ENCODE peak calls at places on chromosomes 5 and 9, in nine cellular contexts. E, F, V, M, Z, K, J, T and D are unnamed samples.
A peak's percentile ranks its signal among the peaks of the same experiment; 100 is the strongest.

GRCh38 chr9:99312736-99313135 is 90.7 kb downstream of the SEC61B start:
- DNase-seq in F (no peak), E (no peak), T (no peak), J (no peak), K (no peak), V (no peak), Z (no peak), M (no peak), D (no peak)

GRCh38 chr5:38878391-38879090 is 32.7 kb downstream of the OSMR start:
- DNase-seq in F (no peak), V (no peak), K (peak; percentile 35), M (no peak), T (no peak), J (no peak), Z (no peak), E (no peak), D (no peak)

GRCh38 chr9:113446323-113446740 is 17.2 kb upstream of the RGS3 start:
- DNase-seq in M (no peak), Z (no peak), E (peak; percentile 24), K (peak; percentile 73), F (no peak), J (no peak), T (no peak), V (no peak), D (no peak)

GRCh38 chr9:137411670-137412380 is 11.1 kb downstream of the EXD3 start:
- DNase-seq in M (peak; percentile 87), E (peak; percentile 82), J (peak; percentile 92), T (no peak), F (peak; percentile 77), V (peak; percentile 80), K (peak; percentile 95), Z (peak; percentile 89), D (peak; percentile 94)

GRCh38 chr9:126985870-126986498 is 71.4 kb downstream of the RALGPS1 start:
- DNase-seq in Z (peak; percentile 61), M (peak; percentile 75), E (peak; percentile 96), K (peak; percentile 90), F (peak; percentile 70), V (peak; percentile 77), T (no peak), J (no peak), D (peak; percentile 49)

GRCh38 chr5:174610968-174611367 is 113.4 kb upstream of the MSX2 start:
- DNase-seq in M (no peak), Z (no peak), E (peak; percentile 30), J (no peak), K (peak; percentile 75), V (no peak), T (no peak), F (no peak), D (peak; percentile 21)

GRCh38 chr5:128358826-128359225 is 179.2 kb downstream of the FBN2 start:
- DNase-seq in K (peak; percentile 21), F (no peak), M (no peak), V (no peak), T (no peak), E (no peak), Z (no peak), J (no peak), D (no peak)

GRCh38 chr5:145068696-145069095 is 766.4 kb downstream of the PRELID2 start:
- DNase-seq in F (no peak), K (no peak), J (no peak), M (no peak), Z (no peak), V (no peak), T (no peak), E (no peak), D (no peak)

GRCh38 chr5:38670878-38671277 is 114.4 kb upstream of the LIFR start:
- DNase-seq in T (no peak), F (no peak), J (no peak), Z (no peak), K (peak; percentile 72), E (peak; percentile 22), V (no peak), M (no peak), D (no peak)

GRCh38 chr9:132069046-132069898 is 10.4 kb downstream of the MED27 start:
- DNase-seq in Z (no peak), J (no peak), V (no peak), F (no peak), K (peak; percentile 43), E (peak; percentile 82), T (no peak), M (no peak), D (no peak)

GRCh38 chr5:139492700-139493192 is 10.2 kb upstream of the STING1 start:
- DNase-seq in E (peak; percentile 52), Z (peak; percentile 52), K (peak; percentile 44), V (no peak), F (no peak), J (no peak), M (no peak), T (no peak), D (peak; percentile 43)

GRCh38 chr9:130660683-130661460 is 3.5 kb upstream of the PRDM12 start:
- DNase-seq in M (no peak), E (no peak), F (no peak), Z (no peak), V (no peak), K (no peak), T (no peak), J (no peak), D (no peak)

GRCh38 chr9:92738661-92739081 is 26.0 kb downstream of the BICD2 start:
- DNase-seq in E (peak; percentile 72), M (peak; percentile 62), F (no peak), J (peak; percentile 74), Z (no peak), V (no peak), K (peak; percentile 33), T (no peak), D (no peak)

GRCh38 chr5:146560205-146560812 is 44.3 kb upstream of the GPR151 start:
- DNase-seq in F (no peak), Z (no peak), T (no peak), K (peak; percentile 31), J (no peak), V (no peak), E (no peak), M (no peak), D (no peak)

GRCh38 chr5:136212252-136212721 is 19.3 kb upstream of the SMIM32 start:
- DNase-seq in V (peak; percentile 53), Z (peak; percentile 32), J (no peak), F (peak; percentile 49), E (no peak), M (peak; percentile 78), K (peak; percentile 62), T (no peak), D (peak; percentile 31)
- H3K4me3 ChIP-seq in V (no peak overlapping the region), Z (no peak overlapping the region), J (no peak overlapping the region), F (no peak overlapping the region), E (no peak overlapping the region), M (no peak overlapping the region), K (no peak overlapping the region), T (no peak overlapping the region), D (no peak overlapping the region)

GRCh38 chr9:135604437-135605237 is 34.7 kb downstream of the GLT6D1 start:
- DNase-seq in E (no peak), J (no peak), Z (no peak), V (peak; percentile 42), K (no peak), M (peak; percentile 61), F (peak; percentile 6), T (no peak), D (peak; percentile 41)

GRCh38 chr9:135601988-135602387 is 37.4 kb downstream of the GLT6D1 start:
- DNase-seq in V (no peak), J (no peak), T (no peak), K (no peak), Z (no peak), F (no peak), E (no peak), M (no peak), D (no peak)

GRCh38 chr9:135605238-135605781 is 34.0 kb downstream of the GLT6D1 start:
- DNase-seq in M (peak; percentile 53), T (no peak), Z (no peak), E (no peak), J (no peak), F (no peak), K (no peak), V (no peak), D (no peak)

GRCh38 chr9:135600296-135600805 is 38.8 kb downstream of the PAEP start:
- DNase-seq in M (no peak), V (no peak), T (no peak), E (no peak), J (no peak), Z (no peak), F (no peak), K (no peak), D (no peak)

GRCh38 chr9:135602789-135603481 is 36.4 kb downstream of the GLT6D1 start:
- DNase-seq in M (peak; percentile 73), K (peak; percentile 39), F (peak; percentile 14), J (peak; percentile 51), E (peak; percentile 23), V (peak; percentile 55), Z (no peak), T (no peak), D (peak; percentile 37)
- H3K27me3 ChIP-seq in M (peaks cover 10% of the 10 kb centered on the region), K (no peaks in the 10 kb centered on the region), F (peaks cover 61% of the 10 kb centered on the region), J (no peaks in the 10 kb centered on the region), E (no peaks in the 10 kb centered on the region), V (peaks cover 37% of the 10 kb centered on the region), Z (no peaks in the 10 kb centered on the region), T (no peaks in the 10 kb centered on the region), D (no peaks in the 10 kb centered on the region)

DNA sequence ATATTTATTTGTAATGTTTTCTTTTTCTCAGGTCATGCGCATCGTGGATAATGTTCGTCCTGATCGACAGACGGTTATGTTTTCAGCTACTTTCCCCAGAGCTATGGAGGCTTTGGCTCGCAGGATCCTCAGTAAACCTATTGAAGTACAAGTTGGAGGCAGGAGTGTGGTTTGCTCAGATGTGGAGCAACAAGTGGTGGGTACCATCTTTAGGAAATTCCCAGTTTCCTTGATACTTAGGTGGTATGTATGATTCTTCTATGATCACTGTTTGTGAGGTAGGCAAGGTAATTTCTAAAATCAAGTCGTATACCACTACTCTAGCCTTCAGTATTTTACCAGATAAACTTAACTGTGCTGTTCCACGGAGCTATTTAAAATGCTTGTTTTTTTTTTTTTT is 36.2 kb downstream of the DDX46 start:
- DNase-seq in E (no peak), F (no peak), T (no peak), K (no peak), J (no peak), Z (no peak), M (no peak), V (no peak), D (no peak)
- H3K4me1 ChIP-seq in E (no peaks in the 10 kb centered on the region), F (no peaks in the 10 kb centered on the region), T (no peaks in the 10 kb centered on the region), K (no peaks in the 10 kb centered on the region), J (no peaks in the 10 kb centered on the region), Z (no peaks in the 10 kb centered on the region), M (no peaks in the 10 kb centered on the region), V (no peaks in the 10 kb centered on the region), D (no peaks in the 10 kb centered on the region)

GRCh38 chr5:73442152-73442860 is 6.3 kb downstream of the FOXD1 start:
- DNase-seq in J (no peak), E (no peak), T (no peak), V (no peak), K (no peak), M (no peak), F (no peak), Z (no peak), D (no peak)

GRCh38 chr5:73444499-73445432 is 3.8 kb downstream of the FOXD1 start:
- DNase-seq in V (no peak), F (no peak), K (no peak), T (no peak), E (no peak), J (no peak), Z (no peak), M (no peak), D (no peak)

GRCh38 chr5:73441377-73441776 is 7.2 kb downstream of the FOXD1 start:
- DNase-seq in J (no peak), M (no peak), T (no peak), Z (no peak), F (no peak), V (no peak), K (no peak), E (no peak), D (no peak)

GRCh38 chr5:73443725-73444498 is 4.7 kb downstream of the FOXD1 start:
- DNase-seq in M (no peak), F (no peak), T (no peak), V (no peak), Z (no peak), K (no peak), E (no peak), J (no peak), D (no peak)

GRCh38 chr5:73442960-73443627 is 5.5 kb downstream of the FOXD1 start:
- DNase-seq in Z (no peak), J (no peak), T (no peak), K (no peak), V (no peak), E (no peak), M (no peak), F (no peak), D (no peak)
- H3K4me3 ChIP-seq in Z (no peak overlapping the region), J (no peak overlapping the region), T (no peak overlapping the region), K (no peak overlapping the region), V (no peak overlapping the region), E (no peak overlapping the region), M (no peak overlapping the region), F (no peak overlapping the region), D (no peak overlapping the region)